ENCODE peak calls at places on chromosomes 11 and 22, in six cellular contexts. One of them, this sample, is unnamed.

GRCh38 chr11:122095950-122096942 is 19.8 kb downstream of the BLID start:
- DNase-seq in IMR-90: peak; percentile 81
- DNase-seq in fibroblast of lung: no peak
- DNase-seq in colonic mucosa: no peak
- DNase-seq in CD4-positive, CD25-positive, alpha-beta regulatory T cell: no peak
- DNase-seq in upper lobe of right lung: no peak
- DNase-seq in this sample: no peak

GRCh38 chr11:114236829-114237228 is 59.4 kb upstream of the NNMT start:
- DNase-seq in colonic mucosa: no peak
- DNase-seq in fibroblast of lung: peak; percentile 79
- DNase-seq in upper lobe of right lung: no peak
- DNase-seq in IMR-90: no peak
- DNase-seq in CD4-positive, CD25-positive, alpha-beta regulatory T cell: no peak
- DNase-seq in this sample: no peak

GRCh38 chr11:60851327-60852059 is 4.3 kb downstream of the PTGDR2 start:
- DNase-seq in CD4-positive, CD25-positive, alpha-beta regulatory T cell: no peak
- DNase-seq in colonic mucosa: no peak
- DNase-seq in IMR-90: no peak
- DNase-seq in upper lobe of right lung: no peak
- DNase-seq in fibroblast of lung: no peak
- DNase-seq in this sample: no peak

GRCh38 chr22:37985050-37985585 is 763 bp upstream of the SOX10 start:
- DNase-seq in CD4-positive, CD25-positive, alpha-beta regulatory T cell: no peak
- DNase-seq in colonic mucosa: no peak
- DNase-seq in fibroblast of lung: no peak
- DNase-seq in upper lobe of right lung: no peak
- DNase-seq in IMR-90: no peak
- DNase-seq in this sample: no peak

GRCh38 chr11:73389134-73389525 is 12.9 kb downstream of the RELT start:
- DNase-seq in upper lobe of right lung: no peak
- DNase-seq in colonic mucosa: no peak
- DNase-seq in fibroblast of lung: no peak
- DNase-seq in IMR-90: no peak
- DNase-seq in CD4-positive, CD25-positive, alpha-beta regulatory T cell: no peak
- DNase-seq in this sample: no peak

GRCh38 chr11:60912223-60912850 is 1.6 kb upstream of the TMEM109 start:
- DNase-seq in colonic mucosa: no peak
- DNase-seq in fibroblast of lung: no peak
- DNase-seq in IMR-90: no peak
- DNase-seq in upper lobe of right lung: no peak
- DNase-seq in CD4-positive, CD25-positive, alpha-beta regulatory T cell: no peak
- DNase-seq in this sample: no peak

GRCh38 chr11:74330065-74330858 is 18.8 kb upstream of the P4HA3 start:
- DNase-seq in colonic mucosa: no peak
- DNase-seq in fibroblast of lung: peak; percentile 38
- DNase-seq in IMR-90: peak; percentile 80
- DNase-seq in upper lobe of right lung: no peak
- DNase-seq in CD4-positive, CD25-positive, alpha-beta regulatory T cell: no peak
- DNase-seq in this sample: no peak

GRCh38 chr11:12293486-12293885 is 83.9 kb upstream of the PARVA start:
- DNase-seq in fibroblast of lung: no peak
- DNase-seq in upper lobe of right lung: no peak
- DNase-seq in colonic mucosa: no peak
- DNase-seq in IMR-90: no peak
- DNase-seq in CD4-positive, CD25-positive, alpha-beta regulatory T cell: no peak
- DNase-seq in this sample: no peak

GRCh38 chr11:67280341-67280790 is 8.7 kb upstream of the ANKRD13D start:
- DNase-seq in CD4-positive, CD25-positive, alpha-beta regulatory T cell: no peak
- DNase-seq in upper lobe of right lung: peak; percentile 59
- DNase-seq in colonic mucosa: no peak
- DNase-seq in fibroblast of lung: no peak
- DNase-seq in IMR-90: no peak
- DNase-seq in this sample: no peak

GRCh38 chr22:32204856-32205722 is at the start of gene RFPL2:
- DNase-seq in fibroblast of lung: no peak
- DNase-seq in upper lobe of right lung: peak; percentile 69
- DNase-seq in CD4-positive, CD25-positive, alpha-beta regulatory T cell: no peak
- DNase-seq in colonic mucosa: no peak
- DNase-seq in IMR-90: peak; percentile 1
- DNase-seq in this sample: no peak

GRCh38 chr22:30005213-30005857 is 74.9 kb upstream of the HORMAD2 start:
- DNase-seq in IMR-90: peak; percentile 68
- DNase-seq in fibroblast of lung: peak; percentile 78
- DNase-seq in CD4-positive, CD25-positive, alpha-beta regulatory T cell: peak; percentile 34
- DNase-seq in colonic mucosa: peak; percentile 88
- DNase-seq in upper lobe of right lung: peak; percentile 75
- DNase-seq in this sample: peak; percentile 23

GRCh38 chr11:20623258-20623657 is 23.9 kb downstream of the SLC6A5 start:
- DNase-seq in CD4-positive, CD25-positive, alpha-beta regulatory T cell: no peak
- DNase-seq in IMR-90: no peak
- DNase-seq in upper lobe of right lung: no peak
- DNase-seq in fibroblast of lung: no peak
- DNase-seq in colonic mucosa: no peak
- DNase-seq in this sample: no peak

GRCh38 chr11:11708256-11708655 is 86.5 kb upstream of the GALNT18 start:
- DNase-seq in colonic mucosa: no peak
- DNase-seq in fibroblast of lung: no peak
- DNase-seq in upper lobe of right lung: no peak
- DNase-seq in IMR-90: no peak
- DNase-seq in CD4-positive, CD25-positive, alpha-beta regulatory T cell: no peak
- DNase-seq in this sample: no peak

GRCh38 chr22:17980013-17980510 is 44.3 kb downstream of the MICAL3 start:
- DNase-seq in colonic mucosa: no peak
- DNase-seq in fibroblast of lung: no peak
- DNase-seq in IMR-90: no peak
- DNase-seq in upper lobe of right lung: no peak
- DNase-seq in CD4-positive, CD25-positive, alpha-beta regulatory T cell: no peak
- DNase-seq in this sample: no peak

GRCh38 chr22:48065852-48066251 is 1303.4 kb downstream of the TBC1D22A start:
- DNase-seq in IMR-90: no peak
- DNase-seq in upper lobe of right lung: no peak
- DNase-seq in CD4-positive, CD25-positive, alpha-beta regulatory T cell: no peak
- DNase-seq in colonic mucosa: no peak
- DNase-seq in fibroblast of lung: no peak
- DNase-seq in this sample: no peak
- H3K9me3 ChIP-seq in IMR-90: peaks cover 48% of the 10 kb centered on the region
- H3K9me3 ChIP-seq in upper lobe of right lung: no peaks in the 10 kb centered on the region
- H3K9me3 ChIP-seq in CD4-positive, CD25-positive, alpha-beta regulatory T cell: no peaks in the 10 kb centered on the region
- H3K9me3 ChIP-seq in colonic mucosa: no peaks in the 10 kb centered on the region
- H3K9me3 ChIP-seq in fibroblast of lung: no peaks in the 10 kb centered on the region
- H3K9me3 ChIP-seq in this sample: no peaks in the 10 kb centered on the region

DNA sequence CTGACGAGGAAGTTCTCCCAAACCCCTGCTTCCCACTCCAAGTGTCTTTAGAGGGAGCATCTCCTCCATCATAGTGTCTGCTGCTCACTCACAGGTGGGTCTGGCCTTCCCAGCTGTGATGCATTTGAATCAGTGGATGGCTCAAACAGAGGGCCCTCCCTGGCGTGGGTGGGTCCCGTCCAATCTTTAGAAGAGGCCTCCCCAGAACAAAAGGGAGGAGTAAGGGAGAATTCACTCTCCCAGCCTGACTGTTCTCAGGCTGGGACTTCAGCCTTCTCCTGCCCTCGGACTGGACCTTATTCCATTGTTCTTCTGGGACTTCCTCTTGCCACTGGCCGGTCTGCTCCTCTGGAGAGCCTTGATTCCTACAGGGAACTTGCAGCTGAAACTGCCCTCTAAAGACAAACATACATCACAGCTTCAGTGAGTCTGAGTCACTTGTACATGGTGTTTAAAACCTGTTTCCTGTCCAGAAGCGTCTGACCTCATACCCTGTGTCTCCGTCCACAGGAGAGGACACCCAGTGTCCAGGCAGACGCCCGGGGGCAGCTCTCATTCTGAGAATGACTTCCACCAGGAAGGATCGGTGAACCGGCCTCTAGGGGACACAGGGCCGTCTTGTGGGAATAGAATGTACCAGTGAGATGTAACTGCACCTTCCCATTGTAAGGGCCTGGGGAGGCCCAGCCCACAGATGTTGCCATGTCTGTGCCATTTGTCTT is 234.7 kb downstream of the BRD1 start:
- DNase-seq in upper lobe of right lung: no peak
- DNase-seq in colonic mucosa: no peak
- DNase-seq in fibroblast of lung: no peak
- DNase-seq in IMR-90: no peak
- DNase-seq in CD4-positive, CD25-positive, alpha-beta regulatory T cell: no peak
- DNase-seq in this sample: no peak
- H3K9me3 ChIP-seq in upper lobe of right lung: no peaks in the 10 kb centered on the region
- H3K9me3 ChIP-seq in colonic mucosa: no peaks in the 10 kb centered on the region
- H3K9me3 ChIP-seq in fibroblast of lung: peaks cover 2% of the 10 kb centered on the region
- H3K9me3 ChIP-seq in IMR-90: peaks cover 51% of the 10 kb centered on the region
- H3K9me3 ChIP-seq in CD4-positive, CD25-positive, alpha-beta regulatory T cell: no peaks in the 10 kb centered on the region
- H3K9me3 ChIP-seq in this sample: no peaks in the 10 kb centered on the region

GRCh38 chr22:23402275-23403151 is 177.6 kb downstream of the IGLL1 start:
- DNase-seq in upper lobe of right lung: peak; percentile 86
- DNase-seq in CD4-positive, CD25-positive, alpha-beta regulatory T cell: no peak
- DNase-seq in IMR-90: peak; percentile 19
- DNase-seq in colonic mucosa: peak; percentile 85
- DNase-seq in fibroblast of lung: peak; percentile 21
- DNase-seq in this sample: peak; percentile 37

GRCh38 chr22:23403152-23403719 is 176.9 kb downstream of the IGLL1 start:
- DNase-seq in CD4-positive, CD25-positive, alpha-beta regulatory T cell: no peak
- DNase-seq in IMR-90: no peak
- DNase-seq in colonic mucosa: no peak
- DNase-seq in upper lobe of right lung: no peak
- DNase-seq in fibroblast of lung: no peak
- DNase-seq in this sample: no peak

GRCh38 chr22:23405366-23405851 is 174.7 kb downstream of the IGLL1 start:
- DNase-seq in IMR-90: no peak
- DNase-seq in fibroblast of lung: no peak
- DNase-seq in colonic mucosa: no peak
- DNase-seq in CD4-positive, CD25-positive, alpha-beta regulatory T cell: no peak
- DNase-seq in upper lobe of right lung: peak; percentile 39
- DNase-seq in this sample: no peak

GRCh38 chr22:23403720-23404688 is 176.1 kb downstream of the IGLL1 start:
- DNase-seq in fibroblast of lung: no peak
- DNase-seq in IMR-90: no peak
- DNase-seq in upper lobe of right lung: no peak
- DNase-seq in CD4-positive, CD25-positive, alpha-beta regulatory T cell: no peak
- DNase-seq in colonic mucosa: no peak
- DNase-seq in this sample: no peak

DNA sequence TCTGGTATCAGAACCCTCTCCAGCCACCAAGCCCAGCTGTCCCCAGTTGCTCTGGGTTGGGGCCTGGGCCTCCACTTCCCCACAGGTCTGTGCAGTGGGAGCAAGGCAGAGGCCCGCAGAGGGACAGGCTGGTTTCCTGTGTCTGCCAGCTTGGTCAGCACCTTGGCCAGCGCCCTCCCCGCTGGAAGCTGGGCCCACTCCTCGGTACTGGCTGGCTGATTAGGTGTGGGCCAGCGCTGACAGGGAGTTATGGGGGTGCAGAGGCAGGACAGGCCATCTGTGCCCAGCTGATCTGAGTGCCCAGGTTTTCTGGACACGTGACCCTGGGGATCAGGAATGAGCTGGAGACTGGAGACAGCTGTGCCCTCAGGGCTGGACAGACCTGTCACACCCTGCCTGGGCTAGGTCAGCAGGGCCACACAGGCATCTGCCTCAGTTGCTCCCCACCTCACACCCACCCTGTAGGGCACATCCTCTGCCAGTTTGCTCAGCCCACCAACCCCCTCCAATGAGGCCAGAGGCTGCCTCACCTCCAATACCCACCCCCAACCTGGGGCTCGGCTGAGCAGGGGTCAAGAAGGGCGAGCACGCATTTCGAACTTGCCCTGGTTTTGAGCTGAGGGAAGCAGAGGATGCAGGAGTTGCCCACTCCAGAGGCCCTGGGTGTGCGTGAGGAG is 175.3 kb downstream of the IGLL1 start:
- DNase-seq in fibroblast of lung: peak; percentile 22
- DNase-seq in upper lobe of right lung: no peak
- DNase-seq in CD4-positive, CD25-positive, alpha-beta regulatory T cell: no peak
- DNase-seq in colonic mucosa: no peak
- DNase-seq in IMR-90: peak; percentile 40
- DNase-seq in this sample: no peak
- H3K9me3 ChIP-seq in fibroblast of lung: no peaks in the 10 kb centered on the region
- H3K9me3 ChIP-seq in upper lobe of right lung: no peaks in the 10 kb centered on the region
- H3K9me3 ChIP-seq in CD4-positive, CD25-positive, alpha-beta regulatory T cell: no peaks in the 10 kb centered on the region
- H3K9me3 ChIP-seq in colonic mucosa: no peaks in the 10 kb centered on the region
- H3K9me3 ChIP-seq in IMR-90: no peaks in the 10 kb centered on the region
- H3K9me3 ChIP-seq in this sample: no peaks in the 10 kb centered on the region

DNA sequence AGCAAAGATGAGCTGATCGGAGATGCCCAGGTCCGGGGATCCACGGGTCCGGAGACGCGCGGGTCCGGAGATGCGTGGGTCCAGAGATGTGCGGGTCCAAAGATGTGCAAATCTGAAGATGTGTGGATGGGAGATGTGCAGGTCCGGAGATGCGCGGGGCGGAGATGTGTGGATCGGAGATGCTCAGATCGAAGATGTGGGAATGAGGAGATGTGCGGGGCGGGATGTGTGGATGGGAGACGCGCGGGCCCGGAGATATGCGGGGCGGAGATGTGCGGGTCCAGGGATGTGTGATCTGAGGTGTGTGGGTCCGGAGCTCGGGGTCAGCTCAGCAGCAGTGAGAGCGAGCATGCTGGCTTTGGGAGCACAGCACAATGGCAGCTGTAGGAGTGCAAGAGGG is 35.5 kb downstream of the CDPF1 start:
- DNase-seq in fibroblast of lung: no peak
- DNase-seq in colonic mucosa: no peak
- DNase-seq in CD4-positive, CD25-positive, alpha-beta regulatory T cell: no peak
- DNase-seq in upper lobe of right lung: no peak
- DNase-seq in IMR-90: no peak
- DNase-seq in this sample: no peak
- H3K9me3 ChIP-seq in fibroblast of lung: no peaks in the 10 kb centered on the region
- H3K9me3 ChIP-seq in colonic mucosa: no peaks in the 10 kb centered on the region
- H3K9me3 ChIP-seq in CD4-positive, CD25-positive, alpha-beta regulatory T cell: no peaks in the 10 kb centered on the region
- H3K9me3 ChIP-seq in upper lobe of right lung: no peaks in the 10 kb centered on the region
- H3K9me3 ChIP-seq in IMR-90: peaks cover 5% of the 10 kb centered on the region
- H3K9me3 ChIP-seq in this sample: peaks cover 2% of the 10 kb centered on the region

DNA sequence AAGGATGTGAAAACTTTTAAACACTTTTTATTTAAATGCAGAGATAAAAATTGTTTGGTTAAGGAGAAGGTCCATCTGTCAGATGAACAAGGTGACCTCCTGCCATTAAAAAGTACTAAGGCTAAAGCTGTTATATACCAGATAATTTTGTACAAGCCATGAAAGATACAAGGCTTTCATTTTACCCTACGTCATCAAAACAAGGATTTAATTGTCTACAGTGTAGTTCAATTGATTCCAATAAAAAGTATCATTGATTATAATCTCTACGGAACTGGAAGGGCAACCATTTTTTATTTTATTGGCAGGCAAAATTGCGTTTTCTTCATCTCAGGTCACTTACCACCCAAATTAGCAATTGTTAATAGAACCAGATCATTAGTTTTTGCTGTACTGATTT is 564.8 kb downstream of the JRKL start:
- DNase-seq in IMR-90: no peak
- DNase-seq in CD4-positive, CD25-positive, alpha-beta regulatory T cell: no peak
- DNase-seq in upper lobe of right lung: no peak
- DNase-seq in colonic mucosa: no peak
- DNase-seq in fibroblast of lung: no peak
- DNase-seq in this sample: no peak
- H3K9me3 ChIP-seq in IMR-90: peaks cover 2% of the 10 kb centered on the region
- H3K9me3 ChIP-seq in CD4-positive, CD25-positive, alpha-beta regulatory T cell: no peaks in the 10 kb centered on the region
- H3K9me3 ChIP-seq in upper lobe of right lung: no peaks in the 10 kb centered on the region
- H3K9me3 ChIP-seq in colonic mucosa: no peaks in the 10 kb centered on the region
- H3K9me3 ChIP-seq in fibroblast of lung: no peaks in the 10 kb centered on the region
- H3K9me3 ChIP-seq in this sample: no peaks in the 10 kb centered on the region